ENCODE peak calls at places on chromosomes 3 and 15, in seven cellular contexts. H is NCI-H1417, C is M059J, R is retina, O is hypothalamus, Y is cerebellar nuclear complex, X is NCI-H510A. S is an unnamed sample.

GRCh38 chr15:56038015-56038414 is 44.6 kb upstream of the NEDD4 start:
- DNase-seq in H (no peak), C (no peak), R (no peak), O (no peak), Y (no peak), X (no peak), S (no peak)

GRCh38 chr3:42376397-42376798 is 34.0 kb downstream of the LYZL4 start:
- DNase-seq in H (no peak), C (peak), R (no peak), O (no peak), Y (no peak), X (no peak), S (peak)

GRCh38 chr3:57951106-57951882 is 56.9 kb upstream of the FLNB start:
- DNase-seq in H (no peak), C (peak), R (peak), O (no peak), Y (no peak), X (no peak), S (no peak)

GRCh38 chr3:128083980-128084674 is 31.9 kb downstream of the SEC61A1 start:
- DNase-seq in H (no peak), C (peak), R (no peak), O (no peak), Y (no peak), X (no peak), S (no peak)

GRCh38 chr15:85750807-85751730 is 43.7 kb downstream of the KLHL25 start:
- DNase-seq in H (no peak), C (no peak), R (peak), O (no peak), Y (no peak), X (no peak), S (peak)

GRCh38 chr3:118938183-118938961 is 96.3 kb downstream of the IGSF11 start:
- DNase-seq in H (no peak), C (peak), R (no peak), O (no peak), Y (no peak), X (no peak), S (no peak)

GRCh38 chr3:45103753-45104714 is 42.1 kb downstream of the CDCP1 start:
- DNase-seq in H (no peak), C (no peak), R (no peak), O (no peak), Y (no peak), X (no peak), S (no peak)

GRCh38 chr3:14142567-14143270 is 17.9 kb downstream of the TMEM43 start:
- DNase-seq in H (peak), C (no peak), R (no peak), O (no peak), Y (no peak), X (no peak), S (no peak)

GRCh38 chr3:59436164-59436958 is 386.5 kb upstream of the CFAP20DC start:
- DNase-seq in H (peak), C (peak), R (no peak), O (no peak), Y (no peak), X (no peak), S (no peak)

GRCh38 chr15:85755471-85755870 is 39.3 kb downstream of the KLHL25 start:
- DNase-seq in H (no peak), C (no peak), R (no peak), O (no peak), Y (no peak), X (no peak), S (no peak)

GRCh38 chr15:89964555-89964954 is 36.6 kb upstream of the ZNF710 start:
- DNase-seq in H (peak), C (no peak), R (no peak), O (no peak), Y (no peak), X (no peak), S (no peak)

GRCh38 chr3:101849714-101850326 is 506 bp downstream of the NFKBIZ start:
- DNase-seq in H (peak), C (peak), R (peak), O (peak), Y (no peak), X (no peak), S (no peak)

S was measured in posterior cingulate gyrus.